ENCODE peak calls at places on chromosomes 1 and 21, in six cellular contexts. F, Y, E, G, A and N are unnamed samples.

GRCh38 chr1:6234502-6235295 is 1.1 kb downstream of the ICMT start:
- DNase-seq in F (no peak), Y (no peak), E (no peak), G (peak), A (peak), N (no peak)

GRCh38 chr1:110976089-110976488 is 12.4 kb upstream of the LRIF1 start:
- DNase-seq in F (no peak), Y (no peak), E (no peak), G (no peak), A (peak), N (no peak)

GRCh38 chr1:94143173-94143808 is 22.3 kb upstream of the ABCA4 start:
- DNase-seq in F (no peak), Y (no peak), E (no peak), G (no peak), A (no peak), N (no peak)

GRCh38 chr1:83508485-83509151 is 490.3 kb downstream of the TTLL7 start:
- DNase-seq in F (no peak), Y (peak), E (no peak), G (no peak), A (no peak), N (no peak)

GRCh38 chr1:218616681-218617080 is 271.5 kb downstream of the TGFB2 start:
- DNase-seq in F (no peak), Y (no peak), E (no peak), G (no peak), A (no peak), N (no peak)

GRCh38 chr21:21715286-21715969 is 717.2 kb downstream of the NCAM2 start:
- DNase-seq in F (no peak), Y (no peak), E (no peak), G (no peak), A (peak), N (no peak)

GRCh38 chr1:62784509-62785365 is 805 bp downstream of the ATG4C start:
- DNase-seq in F (no peak), Y (no peak), E (no peak), G (peak), A (no peak), N (no peak)

GRCh38 chr1:160539896-160540858 is 17.1 kb upstream of the SLAMF6 start:
- DNase-seq in F (no peak), Y (peak), E (no peak), G (peak), A (no peak), N (no peak)

GRCh38 chr1:207863893-207864535 is 46.9 kb downstream of the CD34 start:
- DNase-seq in F (no peak), Y (peak), E (no peak), G (peak), A (no peak), N (no peak)

GRCh38 chr1:229283183-229283611 is 12.3 kb downstream of the RAB4A start:
- DNase-seq in F (no peak), Y (no peak), E (no peak), G (no peak), A (no peak), N (no peak)

GRCh38 chr1:12166834-12167492 is at the start of gene TNFRSF1B:
- DNase-seq in F (peak), Y (peak), E (peak), G (no peak), A (peak), N (peak)

GRCh38 chr1:48007044-48007443 is 9.9 kb upstream of the TRABD2B start:
- DNase-seq in F (no peak), Y (peak), E (no peak), G (no peak), A (peak), N (no peak)

GRCh38 chr21:42156690-42157605 is 62.0 kb upstream of the ABCG1 start:
- DNase-seq in F (no peak), Y (no peak), E (no peak), G (no peak), A (no peak), N (peak)

GRCh38 chr1:159161719-159162026 is 9.7 kb upstream of the CADM3 start:
- DNase-seq in F (no peak), Y (no peak), E (no peak), G (no peak), A (no peak), N (no peak)

GRCh38 chr21:44817506-44817880 is 369 bp downstream of the SUMO3 start:
- DNase-seq in F (peak), Y (peak), E (peak), G (peak), A (peak), N (peak)

GRCh38 chr1:84776639-84777038 is 86.4 kb upstream of the SSX2IP start:
- DNase-seq in F (no peak), Y (no peak), E (no peak), G (no peak), A (peak), N (no peak)

GRCh38 chr1:84785231-84785630 is 95.0 kb upstream of the SSX2IP start:
- DNase-seq in F (no peak), Y (no peak), E (no peak), G (no peak), A (no peak), N (no peak)

GRCh38 chr1:84782881-84783280 is 92.6 kb upstream of the SSX2IP start:
- DNase-seq in F (no peak), Y (no peak), E (no peak), G (no peak), A (no peak), N (no peak)

GRCh38 chr1:84782311-84782771 is 92.1 kb upstream of the SSX2IP start:
- DNase-seq in F (peak), Y (peak), E (peak), G (peak), A (peak), N (peak)

DNA sequence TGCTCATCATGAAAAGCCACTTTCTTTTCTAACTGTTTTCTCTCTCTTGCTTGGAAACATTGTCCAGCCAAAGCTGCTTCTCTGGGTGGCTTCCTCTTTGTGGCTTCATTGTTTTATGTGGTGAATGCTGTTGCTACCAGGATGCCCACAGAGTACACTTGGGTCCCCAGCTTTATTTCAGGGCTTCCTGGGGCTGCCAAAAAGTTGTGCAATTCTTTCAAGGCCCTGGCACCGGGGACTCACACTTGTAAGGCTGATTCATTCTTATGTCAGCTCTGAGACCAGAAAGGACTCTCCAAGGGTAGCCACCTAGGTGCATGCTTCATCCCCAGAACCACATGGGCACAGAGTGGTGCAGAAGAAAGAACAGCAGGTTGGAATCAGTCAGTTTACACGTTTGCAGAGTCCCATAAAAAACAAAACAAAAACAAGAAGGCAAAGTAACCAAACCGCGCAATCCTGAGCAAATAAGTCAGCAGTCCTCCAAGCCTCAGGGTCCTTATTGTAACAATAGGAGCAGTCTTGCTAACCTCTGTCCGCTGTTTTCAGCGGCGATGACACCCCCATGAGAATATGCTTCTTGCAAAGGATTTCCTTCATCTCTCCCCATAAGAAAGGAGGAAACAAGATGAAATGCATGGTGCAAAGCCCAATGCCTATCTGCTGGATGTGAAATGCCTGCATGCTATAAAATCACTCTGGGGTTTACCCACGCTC is 89.9 kb upstream of the SSX2IP start:
- DNase-seq in F (no peak), Y (no peak), E (no peak), G (no peak), A (peak), N (no peak)
- H2AFZ ChIP-seq in F (no peak), Y (no peak), E (no peak), G (no peak), A (no peak), N (no peak)

GRCh38 chr1:172451002-172451443 is 7.2 kb upstream of the PIGC start:
- DNase-seq in F (no peak), Y (no peak), E (no peak), G (no peak), A (peak), N (no peak)
- H2AFZ ChIP-seq in F (peak), Y (peak), E (no peak), G (peak), A (peak), N (peak)

GRCh38 chr1:14320986-14321385 is 277.5 kb upstream of the KAZN start:
- DNase-seq in F (no peak), Y (no peak), E (no peak), G (no peak), A (no peak), N (no peak)
- H2AFZ ChIP-seq in F (no peak), Y (no peak), E (no peak), G (no peak), A (no peak), N (no peak)

GRCh38 chr1:60987904-60988303 is 94.5 kb upstream of the NFIA start:
- DNase-seq in F (no peak), Y (no peak), E (no peak), G (no peak), A (no peak), N (no peak)
- H2AFZ ChIP-seq in F (no peak), Y (no peak), E (no peak), G (no peak), A (no peak), N (no peak)

DNA sequence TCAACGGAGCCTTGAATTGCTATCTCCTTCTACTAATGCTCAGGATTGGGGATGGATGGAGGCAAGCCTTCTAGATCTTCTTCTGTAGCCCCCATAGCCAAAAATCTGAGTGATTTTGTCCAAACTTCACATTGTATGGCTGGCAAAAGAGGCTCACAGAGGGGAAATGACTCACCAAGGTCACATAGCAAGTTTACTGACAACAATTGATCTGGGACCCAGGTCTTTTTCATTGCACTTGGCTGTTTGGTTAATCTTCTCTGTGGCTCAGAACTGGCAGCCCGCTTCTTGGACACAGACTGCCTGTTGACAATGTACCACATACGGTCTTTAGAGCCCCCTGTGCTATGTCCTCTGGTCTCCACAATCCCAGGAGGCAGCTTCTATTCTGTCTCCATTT is 3.0 kb upstream of the LACTBL1 start:
- DNase-seq in F (no peak), Y (no peak), E (no peak), G (peak), A (peak), N (no peak)
- H2AFZ ChIP-seq in F (peak), Y (no peak), E (no peak), G (no peak), A (peak), N (peak)

DNA sequence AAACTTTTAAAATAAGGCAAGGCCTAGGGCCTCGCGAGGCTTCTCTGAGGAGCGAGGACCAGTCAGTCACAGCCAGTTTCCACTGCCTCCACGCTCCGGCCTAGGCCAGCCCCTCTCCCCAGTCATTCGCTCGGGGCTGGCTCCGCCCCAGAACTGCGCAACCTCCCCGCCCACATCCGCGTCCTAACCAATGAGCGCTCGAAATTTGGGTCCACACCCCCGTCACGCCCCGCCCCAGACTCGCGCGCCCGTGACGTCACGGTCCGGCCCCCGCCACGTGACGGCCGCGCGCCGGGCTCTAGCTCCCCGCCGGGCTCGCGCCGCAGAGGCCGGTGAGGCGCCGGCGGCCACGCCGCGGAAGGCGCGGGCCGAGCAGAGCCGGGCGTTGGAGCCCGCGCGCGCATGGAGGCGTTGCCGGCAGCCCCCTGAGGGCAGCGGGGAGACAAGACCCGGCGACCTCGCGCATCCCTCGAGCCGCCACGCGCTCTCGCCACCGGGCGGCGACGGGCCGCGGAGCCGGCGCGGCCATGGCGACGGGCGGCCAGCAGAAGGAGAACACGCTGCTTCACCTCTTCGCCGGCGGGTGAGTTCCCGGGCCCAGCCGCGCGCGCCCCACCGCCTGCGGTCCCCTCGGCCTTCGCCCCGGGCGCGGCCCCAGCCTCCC is at the start of gene SLC25A33:
- DNase-seq in F (peak), Y (peak), E (peak), G (peak), A (peak), N (peak)
- H2AFZ ChIP-seq in F (peak), Y (peak), E (no peak), G (peak), A (peak), N (peak)

GRCh38 chr1:156497743-156498446 is 2.7 kb downstream of the MEF2D start:
- DNase-seq in F (no peak), Y (no peak), E (no peak), G (peak), A (no peak), N (no peak)
- H2AFZ ChIP-seq in F (no peak), Y (no peak), E (no peak), G (no peak), A (no peak), N (no peak)

DNA sequence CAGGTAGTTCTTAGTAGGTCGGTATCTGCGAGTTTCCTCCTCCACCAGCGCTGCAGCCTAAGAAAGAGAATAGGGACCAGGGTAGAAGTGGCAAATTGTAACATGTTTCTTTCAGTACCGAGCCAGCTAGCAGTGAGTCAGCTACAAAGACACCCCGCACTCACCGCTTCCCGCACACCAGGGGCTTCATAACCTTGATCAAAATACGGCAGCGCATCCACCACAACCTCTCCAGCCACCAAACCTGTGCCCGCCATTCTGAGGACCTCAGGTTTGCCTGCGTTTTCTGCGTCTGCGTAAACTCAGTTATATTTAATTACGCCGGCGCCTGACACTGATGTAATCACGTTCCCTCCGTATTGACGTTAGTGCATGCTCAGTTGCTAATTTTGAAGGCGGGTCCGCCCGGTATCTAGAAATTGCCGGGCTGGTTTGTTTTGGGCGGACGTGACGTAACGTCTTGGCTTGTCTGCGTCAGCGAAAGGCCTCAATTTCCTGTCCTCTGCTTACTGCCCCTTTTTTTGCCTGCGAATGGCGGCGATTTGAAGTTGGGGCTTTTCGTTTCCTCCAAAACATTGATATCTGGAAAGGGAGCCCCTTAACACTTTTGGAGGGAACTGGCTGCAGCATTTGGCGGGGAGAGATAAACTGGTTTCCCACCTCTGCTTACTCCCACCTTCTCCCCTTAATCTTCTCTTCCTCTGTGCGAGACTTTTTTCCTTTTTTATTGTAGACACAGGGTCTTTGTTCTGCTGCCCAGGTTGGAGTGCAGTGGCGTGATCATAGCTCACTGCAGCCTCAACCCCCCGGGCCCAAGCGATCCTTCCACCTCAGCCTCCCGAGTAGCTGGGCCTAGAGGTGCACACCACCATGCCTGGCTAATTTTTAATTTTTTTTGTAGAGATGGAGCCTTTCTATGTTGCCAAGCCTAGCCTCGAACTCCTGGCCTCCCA is at the start of gene BCAS2:
- DNase-seq in F (peak), Y (peak), E (peak), G (peak), A (peak), N (peak)
- H2AFZ ChIP-seq in F (peak), Y (peak), E (no peak), G (peak), A (peak), N (peak)

GRCh38 chr1:234765181-234765580 is 155.2 kb upstream of the IRF2BP2 start:
- DNase-seq in F (no peak), Y (no peak), E (no peak), G (no peak), A (no peak), N (no peak)
- H2AFZ ChIP-seq in F (no peak), Y (no peak), E (no peak), G (no peak), A (no peak), N (no peak)